ENCODE peak calls at places on chromosomes 7 and 10, in seven cellular contexts. One of them, this sample, is unnamed.

GRCh38 chr10:62457598-62457997 is 83.4 kb downstream of the ZNF365 start:
- DNase-seq in GM12892: no peak
- DNase-seq in transverse colon: no peak
- DNase-seq in GM12891: no peak
- DNase-seq in spleen: no peak
- DNase-seq in sigmoid colon: no peak
- DNase-seq in endothelial cell of umbilical vein: no peak
- DNase-seq in this sample: no peak

GRCh38 chr7:12623885-12624498 is 53.5 kb downstream of the SCIN start:
- DNase-seq in GM12892: no peak
- DNase-seq in transverse colon: no peak
- DNase-seq in GM12891: no peak
- DNase-seq in spleen: no peak
- DNase-seq in sigmoid colon: no peak
- DNase-seq in endothelial cell of umbilical vein: peak; percentile 54
- DNase-seq in this sample: no peak

GRCh38 chr7:13988765-13989137 is 715 bp downstream of the ETV1 start:
- DNase-seq in GM12892: no peak
- DNase-seq in transverse colon: no peak
- DNase-seq in GM12891: no peak
- DNase-seq in spleen: no peak
- DNase-seq in sigmoid colon: no peak
- DNase-seq in endothelial cell of umbilical vein: peak; percentile 67
- DNase-seq in this sample: peak; percentile 58

GRCh38 chr10:91137822-91138221 is 82.6 kb upstream of the PCGF5 start:
- DNase-seq in GM12892: no peak
- DNase-seq in transverse colon: no peak
- DNase-seq in GM12891: no peak
- DNase-seq in spleen: no peak
- DNase-seq in sigmoid colon: no peak
- DNase-seq in endothelial cell of umbilical vein: no peak
- DNase-seq in this sample: no peak

GRCh38 chr7:38753347-38753746 is 122.2 kb upstream of the AMPH start:
- DNase-seq in GM12892: no peak
- DNase-seq in transverse colon: no peak
- DNase-seq in GM12891: no peak
- DNase-seq in spleen: no peak
- DNase-seq in sigmoid colon: no peak
- DNase-seq in endothelial cell of umbilical vein: no peak
- DNase-seq in this sample: no peak

GRCh38 chr10:133394064-133394663 is at the start of gene MTG1:
- DNase-seq in GM12892: peak; percentile 91
- DNase-seq in transverse colon: peak; percentile 97
- DNase-seq in GM12891: peak; percentile 90
- DNase-seq in spleen: peak; percentile 97
- DNase-seq in sigmoid colon: peak; percentile 96
- DNase-seq in endothelial cell of umbilical vein: peak; percentile 90
- DNase-seq in this sample: peak; percentile 93

GRCh38 chr7:12709731-12710502 is 22.5 kb downstream of the ARL4A start:
- DNase-seq in GM12892: no peak
- DNase-seq in transverse colon: no peak
- DNase-seq in GM12891: no peak
- DNase-seq in spleen: no peak
- DNase-seq in sigmoid colon: no peak
- DNase-seq in endothelial cell of umbilical vein: no peak
- DNase-seq in this sample: no peak

GRCh38 chr7:46603296-46603701 is 682.2 kb upstream of the IGFBP3 start:
- DNase-seq in GM12892: no peak
- DNase-seq in transverse colon: no peak
- DNase-seq in GM12891: no peak
- DNase-seq in spleen: no peak
- DNase-seq in sigmoid colon: peak; percentile 82
- DNase-seq in endothelial cell of umbilical vein: no peak
- DNase-seq in this sample: peak; percentile 69

GRCh38 chr10:613217-613616 is 76.3 kb downstream of the DIP2C start:
- DNase-seq in GM12892: no peak
- DNase-seq in transverse colon: peak; percentile 72
- DNase-seq in GM12891: no peak
- DNase-seq in spleen: peak; percentile 63
- DNase-seq in sigmoid colon: peak; percentile 68
- DNase-seq in endothelial cell of umbilical vein: no peak
- DNase-seq in this sample: no peak

GRCh38 chr10:5575482-5576153 is 50.9 kb downstream of the CALML3 start:
- DNase-seq in GM12892: no peak
- DNase-seq in transverse colon: no peak
- DNase-seq in GM12891: no peak
- DNase-seq in spleen: peak; percentile 74
- DNase-seq in sigmoid colon: peak; percentile 82
- DNase-seq in endothelial cell of umbilical vein: no peak
- DNase-seq in this sample: peak; percentile 62

GRCh38 chr10:24681476-24682088 is 42.1 kb downstream of the ARHGAP21 start:
- DNase-seq in GM12892: no peak
- DNase-seq in transverse colon: no peak
- DNase-seq in GM12891: no peak
- DNase-seq in spleen: no peak
- DNase-seq in sigmoid colon: no peak
- DNase-seq in endothelial cell of umbilical vein: peak; percentile 14
- DNase-seq in this sample: no peak

GRCh38 chr10:55628260-55628701 is 732.8 kb downstream of the ZWINT start:
- DNase-seq in GM12892: no peak
- DNase-seq in transverse colon: no peak
- DNase-seq in GM12891: no peak
- DNase-seq in spleen: no peak
- DNase-seq in sigmoid colon: no peak
- DNase-seq in endothelial cell of umbilical vein: no peak
- DNase-seq in this sample: peak; percentile 77

GRCh38 chr7:127673902-127674301 is 21.9 kb downstream of the SND1 start:
- DNase-seq in GM12892: no peak
- DNase-seq in transverse colon: no peak
- DNase-seq in GM12891: no peak
- DNase-seq in spleen: no peak
- DNase-seq in sigmoid colon: no peak
- DNase-seq in endothelial cell of umbilical vein: no peak
- DNase-seq in this sample: no peak

GRCh38 chr10:76647276-76647675 is 990.3 kb downstream of the KCNMA1 start:
- DNase-seq in GM12892: no peak
- DNase-seq in transverse colon: no peak
- DNase-seq in GM12891: no peak
- DNase-seq in spleen: no peak
- DNase-seq in sigmoid colon: no peak
- DNase-seq in endothelial cell of umbilical vein: no peak
- DNase-seq in this sample: no peak

GRCh38 chr10:23448802-23449570 is 10.1 kb downstream of the OTUD1 start:
- DNase-seq in GM12892: peak; percentile 14
- DNase-seq in transverse colon: no peak
- DNase-seq in GM12891: peak; percentile 8
- DNase-seq in spleen: no peak
- DNase-seq in sigmoid colon: no peak
- DNase-seq in endothelial cell of umbilical vein: peak; percentile 70
- DNase-seq in this sample: no peak

GRCh38 chr7:38907066-38907465 is 1.9 kb downstream of the VPS41 start:
- DNase-seq in GM12892: no peak
- DNase-seq in transverse colon: no peak
- DNase-seq in GM12891: no peak
- DNase-seq in spleen: no peak
- DNase-seq in sigmoid colon: no peak
- DNase-seq in endothelial cell of umbilical vein: no peak
- DNase-seq in this sample: no peak

GRCh38 chr7:30594055-30594539 is 581 bp upstream of the GARS1 start:
- DNase-seq in GM12892: peak; percentile 34
- DNase-seq in transverse colon: peak; percentile 49
- DNase-seq in GM12891: peak; percentile 19
- DNase-seq in spleen: peak; percentile 85
- DNase-seq in sigmoid colon: peak; percentile 71
- DNase-seq in endothelial cell of umbilical vein: no peak
- DNase-seq in this sample: peak; percentile 68

GRCh38 chr10:108685863-108686531 is 1237.3 kb downstream of the XPNPEP1 start:
- DNase-seq in GM12892: no peak
- DNase-seq in transverse colon: no peak
- DNase-seq in GM12891: no peak
- DNase-seq in spleen: no peak
- DNase-seq in sigmoid colon: no peak
- DNase-seq in endothelial cell of umbilical vein: no peak
- DNase-seq in this sample: no peak
- TF ChIP-seq POLR2AphosphoS5 in GM12892: no peak
- TF ChIP-seq POLR2AphosphoS5 in transverse colon: no peak
- TF ChIP-seq POLR2AphosphoS5 in GM12891: no peak
- TF ChIP-seq POLR2AphosphoS5 in spleen: no peak
- TF ChIP-seq POLR2AphosphoS5 in sigmoid colon: no peak
- TF ChIP-seq POLR2AphosphoS5 in endothelial cell of umbilical vein: no peak
- TF ChIP-seq POLR2AphosphoS5 in this sample: no peak

DNA sequence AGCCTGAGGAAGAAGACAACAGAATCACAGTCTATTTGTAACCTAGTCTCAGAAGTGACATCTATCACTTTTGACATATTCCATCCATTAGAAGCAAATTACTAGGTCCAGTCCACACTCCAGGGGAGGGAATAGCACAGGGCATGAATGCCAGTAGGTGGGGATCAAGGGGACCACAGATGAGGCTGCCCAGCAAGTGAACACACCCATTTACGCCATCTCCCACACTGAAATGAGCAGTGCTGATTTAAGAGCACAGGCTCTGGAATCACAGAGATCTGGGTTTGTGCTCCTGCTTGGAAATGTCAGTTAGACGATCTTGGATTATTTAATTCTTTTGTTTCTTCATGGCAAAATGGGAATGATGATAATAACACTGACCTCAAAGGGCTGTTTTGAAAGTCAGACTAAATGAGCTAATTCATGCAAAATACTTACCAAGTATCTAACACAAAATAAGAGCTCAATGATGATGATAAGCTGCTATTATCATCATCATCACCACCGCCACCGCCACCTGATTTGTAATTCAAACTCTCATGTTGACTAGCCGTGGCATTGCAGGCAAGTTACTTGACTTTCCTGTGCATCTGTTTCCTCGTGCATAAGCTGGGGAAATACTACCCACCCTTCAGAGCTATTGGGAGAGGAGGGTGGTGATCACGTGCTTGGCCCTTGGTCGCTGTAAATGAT is 138.9 kb upstream of the KLF14 start:
- DNase-seq in GM12892: no peak
- DNase-seq in transverse colon: no peak
- DNase-seq in GM12891: no peak
- DNase-seq in spleen: no peak
- DNase-seq in sigmoid colon: no peak
- DNase-seq in endothelial cell of umbilical vein: no peak
- DNase-seq in this sample: no peak
- TF ChIP-seq POLR2AphosphoS5 in GM12892: no peak
- TF ChIP-seq POLR2AphosphoS5 in transverse colon: no peak
- TF ChIP-seq POLR2AphosphoS5 in GM12891: peak; percentile 66
- TF ChIP-seq POLR2AphosphoS5 in spleen: peak; percentile 54
- TF ChIP-seq POLR2AphosphoS5 in sigmoid colon: no peak
- TF ChIP-seq POLR2AphosphoS5 in endothelial cell of umbilical vein: peak; percentile 61
- TF ChIP-seq POLR2AphosphoS5 in this sample: no peak

DNA sequence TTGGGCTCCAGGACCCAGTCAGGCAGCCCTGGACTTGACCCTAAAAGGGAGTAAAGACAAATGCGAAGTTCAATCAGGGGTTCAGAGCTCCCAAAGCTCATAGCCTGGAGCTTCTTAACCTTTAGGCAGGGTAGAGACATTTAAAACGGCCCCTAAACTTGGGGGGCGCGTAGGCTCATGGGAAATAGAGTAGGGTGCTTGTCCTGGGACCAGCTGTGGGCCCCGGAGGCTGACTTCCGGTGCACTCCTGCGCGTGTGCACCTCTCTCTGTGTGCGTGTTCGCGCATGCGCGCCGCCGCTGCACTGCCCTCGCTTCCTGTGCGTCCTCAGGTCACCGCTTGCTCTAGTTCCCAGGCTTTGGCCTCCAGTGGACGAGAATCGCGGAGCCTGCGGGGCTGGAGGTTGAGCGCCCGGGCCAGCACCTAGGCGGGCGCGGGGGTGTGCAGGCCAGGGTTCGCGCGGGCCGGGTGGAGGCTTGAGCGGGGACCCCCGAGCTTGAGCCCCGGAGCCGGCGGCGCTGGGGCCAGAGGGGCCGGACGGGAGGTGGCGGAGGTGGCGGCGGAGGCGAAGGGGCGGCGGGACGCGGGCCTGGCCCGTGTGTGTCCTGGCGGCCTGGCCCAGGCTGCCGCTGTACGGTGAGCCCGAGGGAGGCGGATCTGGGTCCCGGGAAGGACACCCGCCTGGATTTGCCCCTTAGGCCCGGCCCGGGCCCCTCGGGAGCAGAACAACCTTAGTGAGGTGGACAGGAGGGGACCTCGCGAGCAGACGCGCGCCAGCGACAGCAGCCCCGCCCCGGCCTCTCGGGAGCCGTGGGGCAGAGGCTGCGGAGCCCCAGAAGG is at the start of gene RBAK:
- DNase-seq in GM12892: peak; percentile 84
- DNase-seq in transverse colon: peak; percentile 96
- DNase-seq in GM12891: peak; percentile 79
- DNase-seq in spleen: peak; percentile 98
- DNase-seq in sigmoid colon: peak; percentile 98
- DNase-seq in endothelial cell of umbilical vein: peak; percentile 86
- DNase-seq in this sample: peak; percentile 94
- TF ChIP-seq POLR2AphosphoS5 in GM12892: peak; percentile 81
- TF ChIP-seq POLR2AphosphoS5 in transverse colon: peak; percentile 78
- TF ChIP-seq POLR2AphosphoS5 in GM12891: peak; percentile 83
- TF ChIP-seq POLR2AphosphoS5 in spleen: peak; percentile 90
- TF ChIP-seq POLR2AphosphoS5 in sigmoid colon: peak; percentile 60
- TF ChIP-seq POLR2AphosphoS5 in endothelial cell of umbilical vein: peak; percentile 70
- TF ChIP-seq POLR2AphosphoS5 in this sample: no peak

GRCh38 chr7:8147760-8148463 is 114.1 kb downstream of the ICA1 start:
- DNase-seq in GM12892: no peak
- DNase-seq in transverse colon: no peak
- DNase-seq in GM12891: no peak
- DNase-seq in spleen: no peak
- DNase-seq in sigmoid colon: no peak
- DNase-seq in endothelial cell of umbilical vein: no peak
- DNase-seq in this sample: no peak

GRCh38 chr7:8149222-8149621 is 112.7 kb downstream of the ICA1 start:
- DNase-seq in GM12892: no peak
- DNase-seq in transverse colon: no peak
- DNase-seq in GM12891: no peak
- DNase-seq in spleen: no peak
- DNase-seq in sigmoid colon: no peak
- DNase-seq in endothelial cell of umbilical vein: peak; percentile 63
- DNase-seq in this sample: no peak

GRCh38 chr7:8144856-8145255 is 117.1 kb downstream of the ICA1 start:
- DNase-seq in GM12892: no peak
- DNase-seq in transverse colon: no peak
- DNase-seq in GM12891: no peak
- DNase-seq in spleen: no peak
- DNase-seq in sigmoid colon: no peak
- DNase-seq in endothelial cell of umbilical vein: no peak
- DNase-seq in this sample: no peak

GRCh38 chr7:8146156-8146555 is 115.8 kb downstream of the ICA1 start:
- DNase-seq in GM12892: no peak
- DNase-seq in transverse colon: no peak
- DNase-seq in GM12891: no peak
- DNase-seq in spleen: no peak
- DNase-seq in sigmoid colon: no peak
- DNase-seq in endothelial cell of umbilical vein: no peak
- DNase-seq in this sample: no peak

DNA sequence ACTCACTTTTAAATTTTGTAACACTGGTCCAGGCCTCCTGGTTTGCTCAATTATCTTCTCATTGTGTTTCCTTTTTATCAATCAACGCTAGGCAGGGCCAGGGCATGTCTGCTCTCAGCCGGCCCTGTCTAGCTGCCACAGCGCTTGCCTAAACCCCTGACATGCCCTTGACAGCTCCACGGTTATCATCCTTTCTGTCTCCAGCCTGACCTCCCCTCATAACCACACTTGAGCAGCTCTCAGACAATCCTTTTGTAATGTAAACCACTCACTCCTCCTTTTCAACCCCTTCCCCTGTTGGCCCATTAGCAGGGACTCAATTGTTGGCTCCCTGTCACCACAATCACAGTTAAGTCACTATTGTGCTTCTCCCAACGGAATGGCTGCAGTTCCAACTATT is 115.0 kb downstream of the ICA1 start:
- DNase-seq in GM12892: no peak
- DNase-seq in transverse colon: no peak
- DNase-seq in GM12891: no peak
- DNase-seq in spleen: no peak
- DNase-seq in sigmoid colon: no peak
- DNase-seq in endothelial cell of umbilical vein: no peak
- DNase-seq in this sample: no peak
- TF ChIP-seq POLR2AphosphoS5 in GM12892: no peak
- TF ChIP-seq POLR2AphosphoS5 in transverse colon: no peak
- TF ChIP-seq POLR2AphosphoS5 in GM12891: no peak
- TF ChIP-seq POLR2AphosphoS5 in spleen: no peak
- TF ChIP-seq POLR2AphosphoS5 in sigmoid colon: no peak
- TF ChIP-seq POLR2AphosphoS5 in endothelial cell of umbilical vein: no peak
- TF ChIP-seq POLR2AphosphoS5 in this sample: no peak